ENCODE peak calls at places on chromosome 20, in seven cellular contexts. V is naive thymus-derived CD8-positive, alpha-beta T cell; P is stomach; S is fibroblast of the aortic adventitia; I is effector CD8-positive, alpha-beta T cell; F is thoracic aorta; J is NCI-H1436 treated with DMSO at 0.1 percent for 48 hours. H is an unnamed sample.

GRCh38 chr20:44696315-44696714 is 18.9 kb upstream of the CCN5 start:
- DNase-seq in I (no peak), F (no peak), S (no peak), J (no peak), P (no peak), V (no peak), H (no peak)

GRCh38 chr20:57509665-57510237 is 15.2 kb downstream of the CTCFL start:
- DNase-seq in V (no peak), F (no peak), J (no peak), I (no peak), S (peak), P (peak), H (peak)

GRCh38 chr20:36604952-36605308 is 649 bp upstream of the RAB5IF start:
- DNase-seq in J (no peak), S (no peak), F (no peak), P (peak), V (peak), I (peak), H (peak)

GRCh38 chr20:46253391-46253790 is 54.9 kb downstream of the CDH22 start:
- DNase-seq in F (no peak), P (peak), S (no peak), I (no peak), V (no peak), J (no peak), H (peak)

GRCh38 chr20:48583171-48583570 is 244.6 kb downstream of the PREX1 start:
- DNase-seq in V (no peak), S (no peak), J (no peak), F (no peak), I (no peak), P (no peak), H (no peak)

GRCh38 chr20:48181536-48181935 is 396.3 kb upstream of the SULF2 start:
- DNase-seq in F (no peak), S (no peak), V (no peak), I (no peak), P (no peak), J (no peak), H (no peak)

GRCh38 chr20:52747736-52748135 is 224.4 kb upstream of the TSHZ2 start:
- DNase-seq in I (no peak), P (no peak), F (no peak), J (no peak), S (peak), V (no peak), H (no peak)

GRCh38 chr20:50223321-50223995 is 32.8 kb downstream of the CEBPB start:
- DNase-seq in P (no peak), J (no peak), S (no peak), I (no peak), F (no peak), V (no peak), H (no peak)

GRCh38 chr20:57794600-57795346 is 85.0 kb upstream of the PMEPA1 start:
- DNase-seq in S (no peak), F (no peak), J (no peak), P (no peak), V (no peak), I (no peak), H (no peak)